ENCODE peak calls at places on chromosome 5, in eight cellular contexts. K, Z, Y, Q, T, W, O and N are unnamed samples.
A peak's percentile ranks its signal among the peaks of the same experiment; 100 is the strongest.

GRCh38 chr5:62779010-62779422 is 200.4 kb downstream of the LRRC70 start:
- DNase-seq in Q (no peak), K (peak; percentile 65), T (peak; percentile 30), W (no peak), O (peak; percentile 80), Y (peak; percentile 47), Z (no peak), N (no peak)

GRCh38 chr5:38595149-38595725 is 38.8 kb upstream of the LIFR start:
- DNase-seq in Z (no peak), T (no peak), W (no peak), K (no peak), Y (no peak), Q (no peak), O (no peak), N (no peak)

GRCh38 chr5:1718669-1719068 is 81.0 kb downstream of the MRPL36 start:
- DNase-seq in T (no peak), W (no peak), K (peak; percentile 17), Y (no peak), Z (no peak), Q (no peak), O (no peak), N (no peak)

GRCh38 chr5:141878186-141878770 is at the start of gene PCDH1:
- DNase-seq in T (no peak), Q (peak; percentile 53), W (no peak), O (peak; percentile 27), K (peak; percentile 28), Y (peak; percentile 87), Z (no peak), N (peak; percentile 23)

GRCh38 chr5:127967323-127967982 is 116.1 kb upstream of the SLC12A2 start:
- DNase-seq in O (no peak), Y (no peak), W (no peak), T (no peak), Q (no peak), Z (no peak), K (no peak), N (no peak)

GRCh38 chr5:122723606-122724352 is 51.1 kb upstream of the SNX2 start:
- DNase-seq in O (no peak), T (no peak), Z (no peak), K (no peak), W (no peak), Q (no peak), Y (no peak), N (no peak)

GRCh38 chr5:179323026-179323571 is 22.2 kb downstream of the ADAMTS2 start:
- DNase-seq in O (no peak), Q (no peak), Z (no peak), Y (no peak), K (no peak), W (no peak), T (no peak), N (no peak)

GRCh38 chr5:36090033-36090432 is 23.4 kb upstream of the UGT3A2 start:
- DNase-seq in W (no peak), T (no peak), K (peak; percentile 10), Q (no peak), Z (no peak), Y (no peak), O (peak; percentile 27), N (no peak)

GRCh38 chr5:153629027-153629426 is 138.6 kb downstream of the GRIA1 start:
- DNase-seq in Z (no peak), K (peak; percentile 90), Q (peak; percentile 18), W (no peak), T (peak; percentile 44), O (peak; percentile 19), Y (peak; percentile 25), N (no peak)

GRCh38 chr5:74945561-74946165 is 79.5 kb upstream of the FAM169A start:
- DNase-seq in T (no peak), O (no peak), Y (no peak), Q (no peak), K (no peak), Z (no peak), W (no peak), N (no peak)

GRCh38 chr5:175214152-175214551 is 229.8 kb downstream of the DRD1 start:
- DNase-seq in T (peak; percentile 88), W (no peak), Z (no peak), K (peak; percentile 68), Q (no peak), O (peak; percentile 9), Y (no peak), N (no peak)

GRCh38 chr5:133247881-133248642 is 196.2 kb downstream of the HSPA4 start:
- DNase-seq in K (peak; percentile 84), T (peak; percentile 57), Z (no peak), Q (no peak), W (no peak), O (peak; percentile 23), Y (peak; percentile 15), N (no peak)

GRCh38 chr5:33692983-33693382 is 198.8 kb downstream of the ADAMTS12 start:
- DNase-seq in O (no peak), Z (no peak), Q (no peak), Y (no peak), W (no peak), K (no peak), T (no peak), N (no peak)

GRCh38 chr5:176994460-176995121 is 12.0 kb downstream of the UIMC1 start:
- DNase-seq in Z (no peak), Q (peak; percentile 29), W (no peak), Y (no peak), T (peak; percentile 90), O (no peak), K (no peak), N (no peak)

GRCh38 chr5:34501840-34502239 is 154.3 kb upstream of the RAI14 start:
- DNase-seq in Z (no peak), W (no peak), O (no peak), Q (no peak), Y (no peak), K (peak; percentile 76), T (no peak), N (no peak)

GRCh38 chr5:124156408-124157027 is 589.9 kb downstream of the ZNF608 start:
- DNase-seq in Y (no peak), K (no peak), T (no peak), W (no peak), O (no peak), Q (no peak), Z (no peak), N (no peak)

GRCh38 chr5:73122875-73123810 is 2.8 kb downstream of the TMEM171 start:
- DNase-seq in Y (no peak), T (no peak), Q (no peak), O (no peak), K (no peak), Z (no peak), W (no peak), N (no peak)

GRCh38 chr5:147303251-147303650 is 68.4 kb downstream of the STK32A start:
- DNase-seq in Q (no peak), Y (no peak), W (no peak), Z (no peak), T (peak; percentile 16), O (no peak), K (no peak), N (no peak)

GRCh38 chr5:172364773-172365172 is 81.2 kb upstream of the UBTD2 start:
- DNase-seq in Z (no peak), Y (no peak), T (no peak), K (no peak), Q (no peak), W (no peak), O (no peak), N (no peak)

GRCh38 chr5:73499187-73499586 is 945 bp downstream of the BTF3 start:
- DNase-seq in O (no peak), Z (no peak), W (no peak), T (no peak), K (no peak), Y (no peak), Q (no peak), N (no peak)

GRCh38 chr5:1943481-1943880 is 60.8 kb upstream of the IRX4 start:
- DNase-seq in T (no peak), W (no peak), Y (no peak), K (no peak), Z (no peak), Q (no peak), O (no peak), N (no peak)

GRCh38 chr5:145887976-145888574 is 15.3 kb upstream of the GRXCR2 start:
- DNase-seq in Q (no peak), Y (peak; percentile 18), T (peak; percentile 18), O (peak; percentile 69), Z (no peak), K (peak; percentile 51), W (no peak), N (no peak)

GRCh38 chr5:42879267-42879666 is 67.6 kb upstream of the SELENOP start:
- DNase-seq in W (no peak), K (no peak), Z (no peak), Q (no peak), O (peak; percentile 20), T (no peak), Y (no peak), N (no peak)

GRCh38 chr5:65790371-65791163 is 68.6 kb downstream of the NLN start:
- DNase-seq in K (no peak), Z (no peak), Y (no peak), W (peak; percentile 16), T (no peak), O (no peak), Q (no peak), N (no peak)

GRCh38 chr5:55110156-55110680 is 7.8 kb downstream of the GZMA start:
- DNase-seq in W (no peak), O (no peak), Q (no peak), Z (no peak), Y (no peak), K (no peak), T (no peak), N (no peak)

GRCh38 chr5:32193591-32193990 is 19.5 kb upstream of the GOLPH3 start:
- DNase-seq in W (no peak), Q (peak; percentile 88), K (no peak), O (peak; percentile 94), Y (no peak), T (peak; percentile 88), Z (no peak), N (no peak)

GRCh38 chr5:15566306-15566705 is 66.3 kb downstream of the FBXL7 start:
- DNase-seq in W (no peak), Y (no peak), T (peak; percentile 44), K (no peak), Z (no peak), O (no peak), Q (no peak), N (no peak)

GRCh38 chr5:41370482-41370881 is 139.9 kb downstream of the PLCXD3 start:
- DNase-seq in W (no peak), O (no peak), T (no peak), K (no peak), Y (no peak), Z (no peak), Q (no peak), N (no peak)

GRCh38 chr5:24094081-24094480 is 550.7 kb downstream of the CDH10 start:
- DNase-seq in K (no peak), W (no peak), Z (no peak), O (no peak), Y (no peak), T (no peak), Q (no peak), N (no peak)

GRCh38 chr5:138461343-138462125 is 3.7 kb upstream of the EGR1 start:
- DNase-seq in T (peak; percentile 61), K (peak; percentile 74), Q (no peak), Y (no peak), O (no peak), Z (no peak), W (no peak), N (no peak)

GRCh38 chr5:151027961-151028479 is 7.6 kb downstream of the GPX3 start:
- DNase-seq in Z (no peak), Q (no peak), Y (no peak), K (no peak), O (no peak), T (no peak), W (no peak), N (no peak)

GRCh38 chr5:44002381-44002901 is 386.8 kb downstream of the FGF10 start:
- DNase-seq in Y (no peak), O (peak; percentile 93), Z (no peak), K (no peak), W (no peak), Q (no peak), T (peak; percentile 56), N (no peak)